ENCODE peak calls at places on chromosomes 3 and 15, in four cellular contexts. One of them, this sample, is unnamed.

GRCh38 chr15:83066034-83066760 is 855 bp downstream of the BTBD1 start:
- DNase-seq in brain microvascular endothelial cell: no peak
- DNase-seq in H9: no peak
- DNase-seq in psoas muscle: peak; percentile 58
- DNase-seq in this sample: no peak

GRCh38 chr3:120497318-120497717 is 46.5 kb upstream of the FSTL1 start:
- DNase-seq in brain microvascular endothelial cell: peak; percentile 95
- DNase-seq in H9: no peak
- DNase-seq in psoas muscle: no peak
- DNase-seq in this sample: no peak

GRCh38 chr3:24185738-24186384 is 240.8 kb downstream of the NR1D2 start:
- DNase-seq in brain microvascular endothelial cell: peak; percentile 43
- DNase-seq in H9: peak; percentile 67
- DNase-seq in psoas muscle: peak; percentile 56
- DNase-seq in this sample: no peak

GRCh38 chr15:65869127-65869953 is at the start of gene RAB11A:
- DNase-seq in brain microvascular endothelial cell: peak; percentile 91
- DNase-seq in H9: peak; percentile 97
- DNase-seq in psoas muscle: peak; percentile 99
- DNase-seq in this sample: peak; percentile 98

GRCh38 chr15:27681038-27681437 is 418.1 kb downstream of the OCA2 start:
- DNase-seq in brain microvascular endothelial cell: no peak
- DNase-seq in H9: no peak
- DNase-seq in psoas muscle: no peak
- DNase-seq in this sample: no peak

GRCh38 chr15:54388746-54389145 is 410.5 kb downstream of the UNC13C start:
- DNase-seq in brain microvascular endothelial cell: no peak
- DNase-seq in H9: no peak
- DNase-seq in psoas muscle: no peak
- DNase-seq in this sample: no peak

GRCh38 chr3:9980251-9980650 is 6.4 kb downstream of the EMC3 start:
- DNase-seq in brain microvascular endothelial cell: no peak
- DNase-seq in H9: no peak
- DNase-seq in psoas muscle: no peak
- DNase-seq in this sample: no peak

GRCh38 chr3:71069797-71070196 is 513.7 kb downstream of the FOXP1 start:
- DNase-seq in brain microvascular endothelial cell: peak; percentile 53
- DNase-seq in H9: peak; percentile 58
- DNase-seq in psoas muscle: peak; percentile 74
- DNase-seq in this sample: no peak

GRCh38 chr3:177245257-177245656 is 48.0 kb upstream of the TBL1XR1 start:
- DNase-seq in brain microvascular endothelial cell: no peak
- DNase-seq in H9: no peak
- DNase-seq in psoas muscle: no peak
- DNase-seq in this sample: no peak

DNA sequence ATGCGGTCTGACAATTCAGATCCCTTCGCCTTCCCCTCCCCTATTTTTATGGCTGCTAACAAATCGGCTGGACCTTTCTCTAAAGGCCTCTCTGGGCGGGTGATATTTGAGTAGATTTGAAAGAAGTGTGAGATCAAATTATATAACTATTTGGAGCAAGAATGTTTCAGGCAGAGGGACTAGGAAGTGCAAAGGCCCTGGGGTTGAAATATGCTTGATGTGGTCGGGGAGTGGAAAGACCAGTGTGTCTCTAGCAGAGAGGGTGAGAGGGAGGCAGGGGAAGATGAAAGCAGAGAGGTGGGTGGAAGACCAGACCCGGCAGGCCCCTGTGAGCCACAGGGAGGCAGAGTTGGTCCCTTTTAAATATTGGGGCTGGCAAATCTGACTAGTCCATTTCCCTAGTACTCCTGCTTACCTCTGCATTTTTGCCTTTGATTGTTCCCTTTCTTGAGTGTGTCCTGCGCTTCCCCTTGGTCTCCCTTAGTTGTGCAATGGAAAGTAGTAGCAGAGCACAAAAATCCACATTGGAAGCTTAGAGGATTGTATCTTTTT is 32.3 kb downstream of the SLCO3A1 start:
- DNase-seq in brain microvascular endothelial cell: no peak
- DNase-seq in H9: no peak
- DNase-seq in psoas muscle: no peak
- DNase-seq in this sample: no peak
- TF ChIP-seq CTCF in brain microvascular endothelial cell: no peak
- TF ChIP-seq CTCF in H9: peak; percentile 48
- TF ChIP-seq CTCF in psoas muscle: peak; percentile 17
- TF ChIP-seq CTCF in this sample: no peak

DNA sequence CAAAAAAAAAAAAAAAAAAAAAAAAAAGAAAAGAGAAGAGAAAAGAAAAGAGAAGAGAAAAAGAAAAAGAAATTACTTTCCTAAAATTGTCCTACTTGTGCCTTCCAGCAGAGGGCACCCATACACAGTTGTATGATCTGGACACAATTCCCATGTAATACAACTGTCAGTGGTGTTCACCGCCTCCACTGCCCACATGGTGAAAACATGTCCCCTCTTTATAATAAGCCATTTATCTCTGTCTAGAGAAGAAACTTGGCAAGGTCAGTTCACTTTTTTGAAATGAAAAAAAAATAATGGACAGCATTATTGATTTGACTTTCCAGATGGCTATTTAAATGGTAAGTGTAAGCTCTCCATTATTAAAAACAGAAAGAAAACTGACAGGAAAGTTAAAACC is 459.4 kb downstream of the GBE1 start:
- DNase-seq in brain microvascular endothelial cell: peak; percentile 56
- DNase-seq in H9: peak; percentile 31
- DNase-seq in psoas muscle: no peak
- DNase-seq in this sample: no peak
- TF ChIP-seq CTCF in brain microvascular endothelial cell: peak; percentile 76
- TF ChIP-seq CTCF in H9: peak; percentile 79
- TF ChIP-seq CTCF in psoas muscle: peak; percentile 64
- TF ChIP-seq CTCF in this sample: peak; percentile 77

DNA sequence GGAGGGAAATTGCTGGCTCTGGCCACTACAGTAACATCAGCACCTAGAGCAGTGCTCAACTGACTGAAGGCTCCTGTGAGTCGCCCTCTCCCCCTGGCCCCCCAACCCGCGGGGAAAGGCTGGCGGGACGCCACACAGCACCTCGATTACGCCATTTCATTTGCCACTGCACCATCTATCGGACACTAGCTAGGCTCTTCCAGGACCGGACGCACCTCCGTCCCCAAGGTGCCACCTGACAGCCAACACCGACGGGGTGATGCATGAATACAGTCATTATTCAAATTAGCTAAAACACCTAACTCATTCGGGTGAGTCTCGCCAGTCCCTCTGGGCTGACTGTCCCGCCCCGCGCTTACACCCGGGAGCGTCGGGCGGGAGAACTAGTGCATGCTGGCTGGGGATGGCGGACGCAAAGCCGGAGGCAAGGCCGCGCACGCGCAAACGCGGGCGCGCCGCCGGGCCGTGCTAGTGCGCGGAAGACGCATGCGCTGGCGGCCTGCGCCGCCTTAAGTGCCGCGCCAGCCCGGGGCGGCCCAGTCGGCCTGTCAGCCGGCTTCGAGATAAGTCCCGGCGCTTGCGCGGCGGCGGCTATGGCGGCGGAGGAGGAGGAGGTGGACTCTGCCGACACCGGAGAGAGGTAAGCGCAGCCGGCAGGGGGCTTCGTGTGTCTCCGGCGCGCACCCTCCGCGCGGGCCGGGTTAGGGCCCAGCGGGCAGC is at the start of gene ABHD5:
- DNase-seq in brain microvascular endothelial cell: peak; percentile 85
- DNase-seq in H9: peak; percentile 94
- DNase-seq in psoas muscle: peak; percentile 96
- DNase-seq in this sample: peak; percentile 97
- TF ChIP-seq CTCF in brain microvascular endothelial cell: peak; percentile 42
- TF ChIP-seq CTCF in H9: peak; percentile 35
- TF ChIP-seq CTCF in psoas muscle: peak; percentile 25
- TF ChIP-seq CTCF in this sample: peak; percentile 34

GRCh38 chr3:12947504-12948369 is 106.4 kb upstream of the RPL32 start:
- DNase-seq in brain microvascular endothelial cell: peak; percentile 44
- DNase-seq in H9: peak; percentile 45
- DNase-seq in psoas muscle: peak; percentile 76
- DNase-seq in this sample: no peak
- TF ChIP-seq CTCF in brain microvascular endothelial cell: peak; percentile 50
- TF ChIP-seq CTCF in H9: peak; percentile 49
- TF ChIP-seq CTCF in psoas muscle: peak; percentile 9
- TF ChIP-seq CTCF in this sample: no peak

DNA sequence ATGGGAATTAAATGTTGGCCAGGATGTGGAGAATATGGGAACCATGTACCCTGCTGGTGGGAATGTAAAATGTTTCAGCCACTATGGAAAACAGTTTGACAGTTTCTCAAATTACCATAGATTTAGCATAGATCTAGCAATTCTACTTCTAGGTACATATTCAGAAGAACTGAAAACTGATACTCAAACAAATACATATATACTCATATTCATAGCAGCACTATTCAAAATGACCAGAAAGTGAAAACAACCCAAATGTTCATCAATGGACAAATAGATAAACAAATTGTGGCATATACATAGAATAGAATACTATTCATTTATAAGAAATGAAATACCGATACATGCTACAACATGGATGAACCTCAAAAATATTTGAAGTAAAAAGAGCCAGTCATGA is 539.4 kb downstream of the IGSF11 start:
- DNase-seq in brain microvascular endothelial cell: no peak
- DNase-seq in H9: no peak
- DNase-seq in psoas muscle: no peak
- DNase-seq in this sample: no peak
- TF ChIP-seq CTCF in brain microvascular endothelial cell: no peak
- TF ChIP-seq CTCF in H9: peak; percentile 42
- TF ChIP-seq CTCF in psoas muscle: no peak
- TF ChIP-seq CTCF in this sample: no peak

GRCh38 chr3:94303897-94304296 is 241.0 kb downstream of the NSUN3 start:
- DNase-seq in brain microvascular endothelial cell: no peak
- DNase-seq in H9: no peak
- DNase-seq in psoas muscle: no peak
- DNase-seq in this sample: no peak
- TF ChIP-seq CTCF in brain microvascular endothelial cell: peak; percentile 22
- TF ChIP-seq CTCF in H9: peak; percentile 46
- TF ChIP-seq CTCF in psoas muscle: no peak
- TF ChIP-seq CTCF in this sample: peak; percentile 41

GRCh38 chr3:181712505-181713299 is 977 bp downstream of the SOX2 start:
- DNase-seq in brain microvascular endothelial cell: no peak
- DNase-seq in H9: no peak
- DNase-seq in psoas muscle: no peak
- DNase-seq in this sample: peak; percentile 85
- TF ChIP-seq CTCF in brain microvascular endothelial cell: no peak
- TF ChIP-seq CTCF in H9: no peak
- TF ChIP-seq CTCF in psoas muscle: no peak
- TF ChIP-seq CTCF in this sample: no peak

This sample was measured in osteocyte.